ENCODE peak calls at places on chromosomes 16 and 17, in six cellular contexts. V, S, I, F, J and W are unnamed samples.

GRCh38 chr17:4258867-4259266 is 4.9 kb downstream of the ANKFY1 start:
- DNase-seq in I (no peak), V (no peak), J (no peak), S (no peak), F (no peak), W (no peak)

GRCh38 chr17:77372444-77373297 is 231.9 kb downstream of the SEC14L1 start:
- DNase-seq in F (peak; percentile 69), V (peak; percentile 97), I (peak; percentile 90), S (peak; percentile 80), J (peak; percentile 76), W (peak; percentile 65)

GRCh38 chr17:66371561-66371960 is 69.1 kb downstream of the PRKCA start:
- DNase-seq in I (no peak), F (no peak), J (no peak), V (no peak), S (no peak), W (no peak)

GRCh38 chr17:73043686-73044581 is 48.6 kb downstream of the SLC39A11 start:
- DNase-seq in V (no peak), F (peak; percentile 77), I (no peak), J (no peak), S (no peak), W (no peak)

GRCh38 chr16:11877374-11877773 is 26.0 kb upstream of the RSL1D1 start:
- DNase-seq in V (no peak), F (no peak), S (no peak), J (no peak), I (no peak), W (no peak)

GRCh38 chr17:79220715-79221291 is 146.2 kb downstream of the ENGASE start:
- DNase-seq in F (no peak), I (no peak), V (peak; percentile 88), J (no peak), S (no peak), W (no peak)

GRCh38 chr16:85555549-85556455 is 57.3 kb upstream of the GSE1 start:
- DNase-seq in I (peak; percentile 63), S (peak; percentile 76), F (no peak), J (peak; percentile 55), V (peak; percentile 71), W (peak; percentile 33)

GRCh38 chr17:8264836-8265542 is 15.9 kb downstream of the PFAS start:
- DNase-seq in S (no peak), J (no peak), F (no peak), V (no peak), I (no peak), W (no peak)

GRCh38 chr16:67451704-67452435 is 20.9 kb downstream of the HSD11B2 start:
- DNase-seq in S (peak; percentile 63), F (no peak), V (no peak), I (no peak), J (peak; percentile 66), W (no peak)

GRCh38 chr16:21565816-21566669 is 33.3 kb upstream of the METTL9 start:
- DNase-seq in V (no peak), J (peak; percentile 23), S (no peak), I (no peak), F (no peak), W (no peak)

GRCh38 chr16:1159325-1159972 is 6.5 kb downstream of the CACNA1H start:
- DNase-seq in J (no peak), V (no peak), I (peak; percentile 71), S (no peak), F (no peak), W (no peak)

GRCh38 chr16:55853114-55853513 is 20.2 kb upstream of the CES1 start:
- DNase-seq in J (no peak), V (no peak), F (no peak), I (no peak), S (no peak), W (no peak)

GRCh38 chr16:27401768-27402568 is at the start of gene IL21R:
- DNase-seq in J (peak; percentile 50), F (no peak), S (peak; percentile 64), I (no peak), V (no peak), W (peak; percentile 95)

GRCh38 chr17:82296511-82297279 is 20.7 kb downstream of the CD7 start:
- DNase-seq in J (no peak), V (no peak), S (no peak), I (no peak), F (no peak), W (no peak)

GRCh38 chr17:80455328-80455710 is 21.1 kb downstream of the NPTX1 start:
- DNase-seq in V (peak; percentile 85), F (no peak), S (no peak), J (peak; percentile 48), I (no peak), W (no peak)

GRCh38 chr16:54374136-54374535 is 87.5 kb upstream of the IRX3 start:
- DNase-seq in S (no peak), F (no peak), J (no peak), I (no peak), V (no peak), W (no peak)

DNA sequence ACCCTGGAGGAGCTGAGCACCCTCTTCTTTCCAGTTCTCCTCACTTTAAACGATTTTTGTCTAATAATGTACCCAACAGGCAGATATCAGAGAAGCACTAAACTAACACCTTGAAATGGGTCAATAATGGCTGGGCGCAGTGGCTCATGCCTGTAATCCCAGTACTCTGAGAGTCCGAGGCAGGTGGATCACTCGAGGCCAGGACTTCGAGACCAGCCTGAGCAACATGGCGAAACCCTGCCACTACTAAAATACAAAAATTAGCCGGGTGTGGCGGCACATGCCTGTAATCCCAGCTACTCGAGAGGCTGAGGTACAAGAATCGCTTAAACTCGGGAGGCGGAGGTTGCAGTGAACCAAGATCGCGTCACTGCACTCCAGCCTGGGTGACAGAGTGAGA is 57.4 kb downstream of the ZFHX3 start:
- DNase-seq in V (no peak), F (no peak), I (no peak), S (no peak), J (no peak), W (no peak)
- H3K27ac ChIP-seq in V (no peak overlapping the region), F (peak overlapping the region; percentile 85), I (no peak overlapping the region), S (peak overlapping the region; percentile 73), J (peak overlapping the region; percentile 87), W (no peak overlapping the region)

GRCh38 chr17:75668489-75668888 is 1.4 kb downstream of the SAP30BP start:
- DNase-seq in F (no peak), V (no peak), I (no peak), J (no peak), S (no peak), W (no peak)

GRCh38 chr17:75664099-75664549 is 2.8 kb downstream of the RECQL5 start:
- DNase-seq in S (no peak), I (no peak), F (no peak), V (no peak), J (no peak), W (no peak)

GRCh38 chr17:75666959-75667790 is at the start of the genes RECQL5 and SAP30BP:
- DNase-seq in F (peak; percentile 98), V (peak; percentile 99), I (peak; percentile 98), J (peak; percentile 99), S (peak; percentile 96), W (peak; percentile 99)

GRCh38 chr17:75667825-75668224 is 687 bp downstream of the SAP30BP start:
- DNase-seq in S (no peak), F (no peak), J (no peak), V (no peak), I (no peak), W (no peak)

DNA sequence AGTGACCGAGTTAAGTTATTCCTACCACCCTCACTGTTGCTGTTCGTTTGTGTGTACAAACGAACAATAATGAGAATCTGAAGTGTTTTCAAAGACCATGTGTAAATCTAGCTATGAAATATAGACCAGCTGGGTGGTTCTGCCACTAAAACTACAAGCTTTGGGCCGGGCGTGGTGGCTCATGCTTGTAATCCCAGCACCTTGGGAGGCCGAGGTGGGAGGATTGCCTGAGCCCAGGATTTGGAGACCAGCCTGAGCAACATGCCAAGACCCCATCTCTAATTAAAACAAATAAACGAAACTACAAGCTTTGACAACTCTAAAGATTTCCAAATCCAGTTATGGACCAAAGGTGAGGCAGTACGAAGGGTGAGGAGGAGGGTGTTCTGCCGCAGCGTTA is 973 bp downstream of the RECQL5 start:
- DNase-seq in F (no peak), S (no peak), V (no peak), J (no peak), I (no peak), W (no peak)
- H3K27ac ChIP-seq in F (no peak overlapping the region), S (no peak overlapping the region), V (no peak overlapping the region), J (no peak overlapping the region), I (no peak overlapping the region), W (peak overlapping the region; percentile 96)

GRCh38 chr17:74776990-74777389 is 845 bp upstream of the NAT9 start:
- DNase-seq in F (no peak), V (no peak), J (no peak), I (no peak), S (no peak), W (no peak)

GRCh38 chr17:74775409-74776043 is 619 bp downstream of the NAT9 start:
- DNase-seq in J (no peak), S (no peak), V (no peak), I (no peak), F (no peak), W (no peak)

GRCh38 chr17:74773871-74774286 is 2.3 kb downstream of the NAT9 start:
- DNase-seq in I (no peak), F (no peak), S (no peak), V (no peak), J (no peak), W (no peak)

GRCh38 chr17:74777884-74778490 is 1.8 kb upstream of the NAT9 start:
- DNase-seq in J (no peak), F (no peak), S (no peak), V (no peak), I (no peak), W (no peak)

DNA sequence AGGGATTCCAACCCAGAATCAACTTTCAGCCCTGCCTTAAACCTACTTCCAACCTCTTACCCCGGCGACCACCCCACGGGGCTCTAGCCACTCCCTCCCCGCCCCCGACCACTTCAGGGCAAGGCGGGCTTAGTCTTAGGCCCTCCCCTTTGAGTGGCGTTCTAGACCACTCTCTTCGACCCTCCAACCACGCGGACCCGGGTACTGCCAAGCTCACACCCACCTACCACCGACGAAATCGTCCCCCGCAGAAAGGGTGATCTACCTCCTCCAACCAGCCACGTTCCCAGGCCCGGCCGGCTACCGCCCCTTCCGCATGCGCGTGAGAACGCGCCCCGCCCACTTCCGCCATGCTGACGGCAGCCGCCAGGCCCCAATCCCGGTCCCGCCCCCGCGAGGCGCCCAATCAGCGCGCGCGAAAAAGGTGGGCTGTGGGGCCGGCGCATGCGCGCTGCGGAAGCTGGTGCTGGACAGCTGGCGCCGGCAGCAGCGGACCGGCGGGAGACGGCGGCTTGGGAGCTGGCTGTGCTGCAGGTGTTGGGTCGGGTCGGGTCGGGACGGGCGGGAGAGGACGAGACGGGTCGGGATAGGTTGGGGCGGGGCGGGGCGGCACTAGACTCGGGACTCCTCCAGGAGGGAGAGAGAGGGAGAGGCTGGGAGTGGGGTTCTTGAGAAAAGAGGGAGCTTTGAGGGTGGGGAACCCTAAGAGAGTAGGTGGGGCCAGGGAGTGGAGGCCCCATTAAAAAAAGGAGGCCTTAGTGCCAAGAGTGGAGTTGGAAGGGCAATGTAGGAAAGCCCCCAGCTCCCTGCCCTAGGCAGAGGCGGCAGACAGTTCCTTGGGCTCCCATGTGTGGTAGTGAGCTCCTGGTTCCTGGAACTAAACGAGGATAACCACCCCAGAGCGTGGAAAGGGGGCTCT is at the start of gene NAT9:
- DNase-seq in F (peak; percentile 86), J (peak; percentile 99), V (peak; percentile 100), I (peak; percentile 98), S (peak; percentile 99), W (peak; percentile 99)
- H3K27ac ChIP-seq in F (peak within 1 kb of the TSS; percentile 31), J (peak within 1 kb of the TSS; percentile 87), V (peak within 1 kb of the TSS; percentile 10), I (no peak within 1 kb of the TSS), S (peak within 1 kb of the TSS; percentile 62), W (peak within 1 kb of the TSS; percentile 73)

GRCh38 chr17:50372222-50372621 is 762 bp downstream of the MRPL27 start:
- DNase-seq in V (no peak), J (no peak), I (no peak), F (no peak), S (no peak), W (no peak)
- H3K27ac ChIP-seq in V (no peak overlapping the region), J (peak overlapping the region; percentile 97), I (no peak overlapping the region), F (no peak overlapping the region), S (peak overlapping the region; percentile 93), W (peak overlapping the region; percentile 99)